ENCODE peak calls at places on chromosomes 16 and 17, in six cellular contexts. L is adrenal gland, E is HCT116, W is sigmoid colon, I is heart left ventricle, X is ovary. D is an unnamed sample.

GRCh38 chr17:8785547-8786412 is 13.4 kb downstream of the MFSD6L start:
- DNase-seq in L (peak), E (peak), W (peak), I (peak), X (peak), D (peak)

GRCh38 chr17:31494259-31495048 is 103.0 kb downstream of the RAB11FIP4 start:
- DNase-seq in L (no peak), E (no peak), W (no peak), I (no peak), X (no peak), D (no peak)

GRCh38 chr17:40317345-40317873 is 8.4 kb downstream of the RARA start:
- DNase-seq in L (peak), E (peak), W (peak), I (peak), X (no peak), D (no peak)

GRCh38 chr17:31068291-31068690 is 26.5 kb upstream of the NF1 start:
- DNase-seq in L (peak), E (peak), W (no peak), I (peak), X (no peak), D (no peak)

GRCh38 chr16:83532634-83533033 is 275.1 kb upstream of the HSBP1 start:
- DNase-seq in L (no peak), E (no peak), W (no peak), I (no peak), X (no peak), D (no peak)

GRCh38 chr17:42518755-42519545 is 17.1 kb upstream of the NAGLU start:
- DNase-seq in L (no peak), E (no peak), W (peak), I (peak), X (peak), D (no peak)

GRCh38 chr16:78822509-78822908 is 723.1 kb downstream of the WWOX start:
- DNase-seq in L (no peak), E (no peak), W (no peak), I (no peak), X (no peak), D (no peak)

GRCh38 chr17:22272363-22273146 is 580.2 kb downstream of the KCNJ18 start:
- DNase-seq in L (no peak), E (no peak), W (no peak), I (no peak), X (no peak), D (no peak)

GRCh38 chr16:83969771-83970429 is 1.9 kb downstream of the NECAB2 start:
- DNase-seq in L (no peak), E (no peak), W (no peak), I (no peak), X (no peak), D (no peak)

GRCh38 chr16:75148311-75149195 is at the start of gene ZFP1:
- DNase-seq in L (peak), E (peak), W (peak), I (peak), X (peak), D (peak)
- TF ChIP-seq POLR2A in L (peak), E (peak), W (peak), I (peak), X (peak), D (peak)

DNA sequence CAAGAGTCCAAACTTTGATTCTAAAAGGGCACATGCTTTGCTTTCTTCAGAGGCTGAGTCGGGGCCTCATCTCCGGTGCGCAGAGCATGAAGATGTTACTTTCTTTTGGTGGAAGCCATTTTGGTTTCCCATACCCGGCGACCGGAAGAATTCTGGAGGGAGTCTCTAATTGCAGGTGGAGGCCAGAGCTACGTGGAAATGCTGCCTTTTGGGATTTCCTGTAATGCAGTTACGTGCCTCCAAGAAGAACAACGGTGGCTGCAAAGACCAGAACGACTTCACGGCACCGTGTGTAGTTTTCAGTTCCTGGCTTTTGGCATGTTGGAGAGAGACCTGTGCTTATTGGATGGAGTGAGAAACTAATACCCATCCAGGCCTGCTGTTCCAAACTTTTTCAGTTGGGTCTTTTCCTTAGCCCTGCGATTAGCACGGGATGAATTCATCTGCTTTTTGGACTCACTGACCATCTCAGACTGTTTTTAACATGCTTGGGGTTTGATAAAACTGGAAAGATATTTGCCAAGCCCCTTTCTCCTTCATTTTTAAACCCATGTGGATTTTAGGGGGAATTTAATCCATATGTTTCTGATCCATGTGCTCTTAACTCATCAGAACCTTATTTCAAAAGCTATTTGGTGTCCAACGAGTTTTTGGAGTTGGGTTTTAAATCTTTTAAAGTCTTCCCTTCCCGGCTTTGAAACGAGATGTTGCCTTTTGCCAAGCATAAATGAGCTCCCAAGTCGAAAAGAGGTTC is 19.0 kb downstream of the FOXL1 start:
- DNase-seq in L (no peak), E (no peak), W (no peak), I (no peak), X (no peak), D (no peak)
- TF ChIP-seq POLR2A in L (no peak), E (no peak), W (no peak), I (no peak), X (no peak), D (no peak)

GRCh38 chr17:77285594-77286390 is 145.0 kb downstream of the SEC14L1 start:
- DNase-seq in L (peak), E (no peak), W (peak), I (no peak), X (no peak), D (peak)
- TF ChIP-seq POLR2A in L (no peak), E (no peak), W (no peak), I (no peak), X (no peak), D (peak)

DNA sequence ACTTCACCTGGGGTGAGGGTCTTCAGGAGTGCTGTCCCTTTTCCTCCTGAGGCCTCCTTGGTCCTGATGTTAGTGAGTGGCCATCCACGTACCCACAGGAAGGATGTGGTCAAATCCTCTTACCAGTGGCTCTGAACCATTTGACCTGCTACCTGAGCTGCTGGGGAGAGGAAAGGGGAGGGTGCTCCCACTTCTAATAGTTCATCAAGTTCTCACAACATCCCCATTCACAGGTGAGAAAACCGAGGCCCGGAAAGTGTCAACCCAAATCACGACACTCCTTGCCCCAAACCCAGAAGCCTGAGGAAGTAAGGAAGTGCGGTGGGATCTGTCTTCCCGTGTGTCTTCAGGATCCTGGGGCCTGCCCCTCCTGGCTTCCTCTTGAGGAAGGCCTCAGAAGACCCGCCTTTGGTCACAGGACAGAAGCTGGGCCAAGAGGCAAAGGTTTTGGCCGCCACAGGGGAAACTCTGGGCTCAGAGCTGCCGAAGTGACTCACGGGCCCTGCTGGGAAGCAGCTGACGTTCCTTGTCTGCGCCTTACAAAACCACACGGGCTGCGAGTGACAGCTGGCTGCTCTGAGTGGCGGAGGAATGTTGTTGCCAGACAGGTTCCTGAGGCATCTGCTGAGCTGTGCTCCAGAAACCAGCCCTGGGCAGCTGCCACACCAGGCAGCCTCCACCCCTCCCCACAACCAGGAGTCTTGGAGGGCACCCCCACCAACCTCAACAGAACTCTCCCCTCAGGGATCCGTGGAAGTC is 13.9 kb upstream of the KIFC3 start:
- DNase-seq in L (peak), E (peak), W (peak), I (peak), X (peak), D (peak)
- TF ChIP-seq POLR2A in L (no peak), E (no peak), W (no peak), I (peak), X (no peak), D (no peak)

GRCh38 chr17:21018894-21019293 is 23.9 kb downstream of the USP22 start:
- DNase-seq in L (no peak), E (no peak), W (peak), I (no peak), X (no peak), D (no peak)

GRCh38 chr17:21015564-21015963 is 27.2 kb downstream of the USP22 start:
- DNase-seq in L (peak), E (no peak), W (peak), I (no peak), X (no peak), D (no peak)

GRCh38 chr17:21016826-21017225 is 26.0 kb downstream of the USP22 start:
- DNase-seq in L (no peak), E (no peak), W (no peak), I (no peak), X (no peak), D (no peak)

GRCh38 chr17:21017861-21018260 is 24.9 kb downstream of the USP22 start:
- DNase-seq in L (peak), E (no peak), W (peak), I (no peak), X (no peak), D (no peak)

DNA sequence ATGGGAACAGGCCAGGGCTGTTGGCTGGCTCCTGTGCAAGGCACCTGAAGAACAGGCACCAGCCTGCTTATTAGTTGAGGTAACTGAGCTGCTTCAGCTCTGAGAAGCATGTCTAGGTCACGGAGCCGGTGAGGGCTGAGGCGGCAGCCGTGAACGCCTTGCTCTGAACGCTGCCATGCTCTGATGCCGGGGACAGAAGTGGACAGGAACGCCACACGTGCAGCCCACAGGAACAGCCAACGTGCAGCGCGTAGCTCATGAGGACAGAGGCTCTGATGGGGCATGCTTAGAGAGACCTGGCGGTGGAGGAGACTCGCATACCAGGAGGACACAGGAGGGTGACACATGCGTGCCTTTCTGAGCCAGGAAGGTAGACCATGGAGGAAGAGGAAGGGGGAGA is 25.6 kb downstream of the USP22 start:
- DNase-seq in L (peak), E (no peak), W (peak), I (no peak), X (no peak), D (no peak)
- TF ChIP-seq POLR2A in L (no peak), E (no peak), W (no peak), I (no peak), X (no peak), D (no peak)

DNA sequence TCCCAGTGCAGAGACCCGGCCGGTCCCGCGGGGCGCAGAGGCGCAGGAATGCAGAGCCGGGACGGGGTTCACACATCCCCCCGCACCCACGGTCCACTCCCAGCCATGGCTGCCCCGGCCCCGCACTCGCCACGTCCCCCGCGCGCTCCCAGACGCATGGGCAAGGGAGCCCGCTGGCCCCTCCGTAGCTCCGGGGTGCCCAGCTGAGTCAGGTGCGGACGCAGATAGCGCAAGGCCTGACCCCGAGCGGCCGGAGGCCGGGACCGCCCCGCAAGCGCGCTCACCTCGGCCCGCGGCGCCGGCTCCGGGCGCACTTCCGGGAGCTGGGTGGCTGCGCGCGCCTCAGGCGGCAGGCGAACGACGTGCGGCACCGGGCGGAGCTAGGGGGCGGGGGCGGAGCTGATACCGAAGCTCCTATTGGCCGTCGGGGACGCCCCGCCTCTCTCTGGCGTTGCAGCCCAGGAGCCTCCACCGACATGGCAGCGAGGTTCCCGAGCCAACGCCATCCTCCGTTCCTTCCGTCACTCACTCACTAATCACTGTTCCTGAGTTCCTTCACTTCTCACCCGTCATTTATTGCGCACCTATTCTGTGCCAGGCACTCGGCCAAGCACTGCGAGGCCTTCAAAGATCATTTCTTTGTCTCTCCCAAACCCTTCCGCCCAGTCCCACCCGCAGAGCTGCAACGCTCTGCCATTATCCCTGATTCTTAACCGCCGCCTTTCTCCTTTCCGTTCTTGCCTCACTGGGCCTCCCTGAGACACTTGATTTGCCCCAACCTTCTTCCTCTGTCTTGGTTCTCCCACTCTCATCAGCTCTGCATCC is at the start of gene ZNF18:
- DNase-seq in L (peak), E (peak), W (peak), I (peak), X (peak), D (peak)
- TF ChIP-seq POLR2A in L (peak), E (peak), W (peak), I (peak), X (peak), D (peak)

GRCh38 chr16:88208112-88208511 is 174.6 kb upstream of the ZNF469 start:
- DNase-seq in L (no peak), E (no peak), W (peak), I (no peak), X (peak), D (no peak)

GRCh38 chr16:88197481-88198456 is 185.0 kb upstream of the ZNF469 start:
- DNase-seq in L (no peak), E (no peak), W (peak), I (no peak), X (no peak), D (no peak)

GRCh38 chr16:88200896-88201185 is 181.9 kb upstream of the ZNF469 start:
- DNase-seq in L (no peak), E (no peak), W (peak), I (no peak), X (no peak), D (no peak)

GRCh38 chr16:88196471-88197400 is 186.0 kb upstream of the ZNF469 start:
- DNase-seq in L (no peak), E (no peak), W (peak), I (no peak), X (no peak), D (no peak)

DNA sequence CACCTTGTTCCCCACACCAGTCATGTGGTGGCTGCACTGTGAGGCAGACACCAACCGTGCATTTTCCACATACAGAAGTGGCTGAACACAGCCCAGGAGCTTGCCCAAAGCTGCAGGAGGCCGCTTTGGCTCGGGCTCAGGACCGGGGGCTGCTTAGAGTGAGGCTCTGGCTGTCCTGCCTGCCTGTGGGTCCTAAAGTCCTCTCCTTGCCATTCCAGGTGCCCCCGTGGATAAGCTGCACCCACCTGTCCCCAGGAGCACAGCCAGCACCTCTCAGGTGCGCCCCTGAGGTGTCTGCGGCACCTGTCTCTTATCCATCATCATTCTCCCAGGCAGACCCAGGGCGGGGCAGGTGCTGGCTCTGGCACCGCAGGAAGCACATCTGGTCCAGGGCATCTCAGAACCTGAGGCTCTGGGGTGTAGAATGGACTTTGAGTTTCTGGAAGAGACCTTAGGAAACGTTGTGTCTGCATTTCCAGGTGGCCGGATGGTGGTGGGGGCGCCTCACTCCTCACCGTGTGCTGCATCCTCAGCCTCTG is 180.5 kb upstream of the ZNF469 start:
- DNase-seq in L (no peak), E (no peak), W (peak), I (no peak), X (no peak), D (no peak)
- TF ChIP-seq POLR2A in L (no peak), E (no peak), W (no peak), I (no peak), X (no peak), D (no peak)

DNA sequence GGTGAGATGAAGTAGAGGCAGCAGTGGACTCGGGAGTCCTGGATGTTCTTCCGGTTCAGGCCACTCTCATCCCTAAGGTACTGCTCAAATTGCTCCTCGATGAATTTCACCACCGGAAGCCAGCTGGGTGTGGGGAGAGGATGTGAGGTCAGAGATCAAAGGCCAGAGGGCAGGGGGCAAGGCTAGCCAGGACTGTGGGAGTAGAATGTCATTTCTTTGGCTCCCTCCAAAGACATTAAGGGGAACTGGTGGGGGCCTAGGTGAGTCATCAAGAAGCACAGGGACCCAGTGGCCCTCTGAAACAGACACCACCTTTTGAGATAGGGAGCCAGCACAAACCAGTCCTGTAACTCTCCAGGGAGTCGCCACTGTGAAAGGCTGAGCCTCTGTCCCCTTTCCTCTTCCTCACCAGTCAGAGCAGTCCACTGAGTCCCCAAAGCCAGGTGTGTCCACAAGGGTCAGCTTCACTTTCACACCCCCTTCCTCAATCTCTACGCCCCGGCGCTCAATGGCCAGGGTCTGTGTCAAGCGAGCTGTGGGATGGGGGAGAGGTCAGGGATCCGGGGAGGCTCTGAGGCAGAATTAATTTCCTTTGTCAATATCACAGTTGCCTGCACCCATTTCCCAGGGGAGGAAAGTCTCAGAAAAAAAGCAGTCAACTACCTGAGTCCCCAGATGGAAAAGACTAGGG is 865 bp downstream of the SEPTIN1 start:
- DNase-seq in L (no peak), E (no peak), W (no peak), I (no peak), X (no peak), D (no peak)
- TF ChIP-seq POLR2A in L (no peak), E (no peak), W (no peak), I (no peak), X (no peak), D (no peak)

D was measured in H54.